ENCODE peak calls at places on chromosome 7, in seven cellular contexts. One of them, this sample, is unnamed.

GRCh38 chr7:91343420-91343819 is 79.2 kb downstream of the FZD1 start:
- DNase-seq in PC-3: no peak
- DNase-seq in cardiac muscle cell: no peak
- DNase-seq in spleen: no peak
- DNase-seq in HCT116: no peak
- DNase-seq in GM23248: no peak
- DNase-seq in heart left ventricle: no peak
- DNase-seq in this sample: peak; percentile 67

GRCh38 chr7:70660154-70660818 is 471.7 kb upstream of the GALNT17 start:
- DNase-seq in PC-3: no peak
- DNase-seq in heart left ventricle: no peak
- DNase-seq in spleen: peak; percentile 81
- DNase-seq in cardiac muscle cell: no peak
- DNase-seq in HCT116: no peak
- DNase-seq in GM23248: no peak
- DNase-seq in this sample: no peak

GRCh38 chr7:85897967-85898366 is 711.1 kb upstream of the SEMA3D start:
- DNase-seq in spleen: no peak
- DNase-seq in GM23248: no peak
- DNase-seq in heart left ventricle: no peak
- DNase-seq in HCT116: no peak
- DNase-seq in PC-3: no peak
- DNase-seq in cardiac muscle cell: peak; percentile 11
- DNase-seq in this sample: no peak

GRCh38 chr7:107210400-107210799 is 41.6 kb downstream of the HBP1 start:
- DNase-seq in heart left ventricle: no peak
- DNase-seq in GM23248: no peak
- DNase-seq in HCT116: no peak
- DNase-seq in spleen: no peak
- DNase-seq in cardiac muscle cell: no peak
- DNase-seq in PC-3: no peak
- DNase-seq in this sample: no peak

GRCh38 chr7:42203336-42203735 is 33.7 kb downstream of the GLI3 start:
- DNase-seq in GM23248: no peak
- DNase-seq in PC-3: no peak
- DNase-seq in spleen: no peak
- DNase-seq in HCT116: no peak
- DNase-seq in cardiac muscle cell: no peak
- DNase-seq in heart left ventricle: no peak
- DNase-seq in this sample: no peak

GRCh38 chr7:128122577-128123290 is 91.5 kb upstream of the LRRC4 start:
- DNase-seq in spleen: peak; percentile 67
- DNase-seq in PC-3: no peak
- DNase-seq in cardiac muscle cell: no peak
- DNase-seq in GM23248: no peak
- DNase-seq in heart left ventricle: no peak
- DNase-seq in HCT116: no peak
- DNase-seq in this sample: no peak

GRCh38 chr7:112370436-112370835 is 79.8 kb upstream of the IFRD1 start:
- DNase-seq in HCT116: no peak
- DNase-seq in GM23248: no peak
- DNase-seq in heart left ventricle: no peak
- DNase-seq in spleen: no peak
- DNase-seq in PC-3: no peak
- DNase-seq in cardiac muscle cell: no peak
- DNase-seq in this sample: no peak

GRCh38 chr7:76272872-76273271 is 29.6 kb upstream of the HSPB1 start:
- DNase-seq in PC-3: no peak
- DNase-seq in HCT116: no peak
- DNase-seq in cardiac muscle cell: no peak
- DNase-seq in spleen: no peak
- DNase-seq in GM23248: no peak
- DNase-seq in heart left ventricle: no peak
- DNase-seq in this sample: no peak

GRCh38 chr7:116169060-116169459 is 41.3 kb upstream of the TES start:
- DNase-seq in cardiac muscle cell: no peak
- DNase-seq in spleen: no peak
- DNase-seq in heart left ventricle: no peak
- DNase-seq in HCT116: no peak
- DNase-seq in GM23248: peak; percentile 74
- DNase-seq in PC-3: peak; percentile 66
- DNase-seq in this sample: no peak

GRCh38 chr7:140924019-140924820 is 509 bp downstream of the BRAF start:
- DNase-seq in spleen: no peak
- DNase-seq in GM23248: peak; percentile 80
- DNase-seq in HCT116: peak; percentile 32
- DNase-seq in heart left ventricle: peak; percentile 92
- DNase-seq in cardiac muscle cell: peak; percentile 82
- DNase-seq in PC-3: peak; percentile 35
- DNase-seq in this sample: peak; percentile 87

GRCh38 chr7:104906032-104906431 is 108.0 kb upstream of the KMT2E start:
- DNase-seq in spleen: no peak
- DNase-seq in cardiac muscle cell: no peak
- DNase-seq in HCT116: no peak
- DNase-seq in GM23248: no peak
- DNase-seq in PC-3: no peak
- DNase-seq in heart left ventricle: no peak
- DNase-seq in this sample: no peak

GRCh38 chr7:22858640-22859561 is 36.3 kb upstream of the TOMM7 start:
- DNase-seq in PC-3: peak; percentile 85
- DNase-seq in cardiac muscle cell: no peak
- DNase-seq in spleen: no peak
- DNase-seq in HCT116: peak; percentile 69
- DNase-seq in heart left ventricle: no peak
- DNase-seq in GM23248: peak; percentile 98
- DNase-seq in this sample: peak; percentile 65

GRCh38 chr7:73892003-73892975 is 31.3 kb downstream of the TMEM270 start:
- DNase-seq in HCT116: no peak
- DNase-seq in spleen: no peak
- DNase-seq in PC-3: peak; percentile 58
- DNase-seq in heart left ventricle: no peak
- DNase-seq in GM23248: peak; percentile 64
- DNase-seq in cardiac muscle cell: no peak
- DNase-seq in this sample: no peak

GRCh38 chr7:27172823-27173411 is 1.2 kb downstream of the HOXA10 start:
- DNase-seq in spleen: peak; percentile 76
- DNase-seq in PC-3: peak; percentile 87
- DNase-seq in heart left ventricle: peak; percentile 58
- DNase-seq in GM23248: peak; percentile 82
- DNase-seq in cardiac muscle cell: no peak
- DNase-seq in HCT116: no peak
- DNase-seq in this sample: no peak

GRCh38 chr7:151595702-151596340 is 76.1 kb upstream of the RHEB start:
- DNase-seq in heart left ventricle: no peak
- DNase-seq in HCT116: no peak
- DNase-seq in GM23248: no peak
- DNase-seq in PC-3: no peak
- DNase-seq in cardiac muscle cell: no peak
- DNase-seq in spleen: no peak
- DNase-seq in this sample: no peak

GRCh38 chr7:70027864-70028263 is 429.6 kb downstream of the AUTS2 start:
- DNase-seq in cardiac muscle cell: no peak
- DNase-seq in spleen: no peak
- DNase-seq in GM23248: no peak
- DNase-seq in PC-3: no peak
- DNase-seq in HCT116: no peak
- DNase-seq in heart left ventricle: no peak
- DNase-seq in this sample: no peak

GRCh38 chr7:1286946-1287628 is 54.4 kb downstream of the UNCX start:
- DNase-seq in spleen: peak; percentile 52
- DNase-seq in GM23248: no peak
- DNase-seq in PC-3: no peak
- DNase-seq in cardiac muscle cell: no peak
- DNase-seq in heart left ventricle: no peak
- DNase-seq in HCT116: no peak
- DNase-seq in this sample: no peak

GRCh38 chr7:144531181-144531580 is 127.7 kb upstream of the NOBOX start:
- DNase-seq in spleen: no peak
- DNase-seq in HCT116: no peak
- DNase-seq in PC-3: no peak
- DNase-seq in cardiac muscle cell: no peak
- DNase-seq in GM23248: no peak
- DNase-seq in heart left ventricle: no peak
- DNase-seq in this sample: no peak

GRCh38 chr7:46812047-46812672 is 769.8 kb downstream of the TNS3 start:
- DNase-seq in HCT116: no peak
- DNase-seq in PC-3: no peak
- DNase-seq in cardiac muscle cell: no peak
- DNase-seq in spleen: no peak
- DNase-seq in GM23248: peak; percentile 49
- DNase-seq in heart left ventricle: no peak
- DNase-seq in this sample: no peak

GRCh38 chr7:25860206-25860881 is 291.7 kb upstream of the NFE2L3 start:
- DNase-seq in heart left ventricle: no peak
- DNase-seq in HCT116: no peak
- DNase-seq in GM23248: no peak
- DNase-seq in spleen: no peak
- DNase-seq in cardiac muscle cell: no peak
- DNase-seq in PC-3: no peak
- DNase-seq in this sample: no peak

GRCh38 chr7:157278167-157278790 is 58.5 kb upstream of the DNAJB6 start:
- DNase-seq in heart left ventricle: no peak
- DNase-seq in GM23248: no peak
- DNase-seq in PC-3: no peak
- DNase-seq in cardiac muscle cell: no peak
- DNase-seq in HCT116: no peak
- DNase-seq in spleen: peak; percentile 78
- DNase-seq in this sample: no peak

GRCh38 chr7:157668221-157668883 is 331.5 kb downstream of the DNAJB6 start:
- DNase-seq in PC-3: no peak
- DNase-seq in HCT116: no peak
- DNase-seq in GM23248: no peak
- DNase-seq in spleen: peak; percentile 73
- DNase-seq in cardiac muscle cell: no peak
- DNase-seq in heart left ventricle: no peak
- DNase-seq in this sample: no peak

GRCh38 chr7:87140271-87140748 is 11.9 kb upstream of the DMTF1 start:
- DNase-seq in HCT116: no peak
- DNase-seq in spleen: no peak
- DNase-seq in GM23248: no peak
- DNase-seq in heart left ventricle: no peak
- DNase-seq in PC-3: no peak
- DNase-seq in cardiac muscle cell: no peak
- DNase-seq in this sample: no peak

GRCh38 chr7:98236366-98237185 is 15.5 kb downstream of the TECPR1 start:
- DNase-seq in PC-3: no peak
- DNase-seq in GM23248: no peak
- DNase-seq in cardiac muscle cell: no peak
- DNase-seq in spleen: no peak
- DNase-seq in heart left ventricle: no peak
- DNase-seq in HCT116: no peak
- DNase-seq in this sample: no peak
- H3K36me3 ChIP-seq in PC-3: no peaks in the 10 kb centered on the region
- H3K36me3 ChIP-seq in GM23248: no peaks in the 10 kb centered on the region
- H3K36me3 ChIP-seq in cardiac muscle cell: no peaks in the 10 kb centered on the region
- H3K36me3 ChIP-seq in spleen: peaks cover 95% of the 10 kb centered on the region
- H3K36me3 ChIP-seq in heart left ventricle: peaks cover 8% of the 10 kb centered on the region
- H3K36me3 ChIP-seq in HCT116: no peaks in the 10 kb centered on the region
- H3K36me3 ChIP-seq in this sample: no peaks in the 10 kb centered on the region

GRCh38 chr7:94345907-94346306 is 48.8 kb upstream of the COL1A2 start:
- DNase-seq in HCT116: no peak
- DNase-seq in GM23248: no peak
- DNase-seq in cardiac muscle cell: no peak
- DNase-seq in spleen: no peak
- DNase-seq in PC-3: no peak
- DNase-seq in heart left ventricle: no peak
- DNase-seq in this sample: no peak
- H3K4me1 ChIP-seq in HCT116: peaks cover 4% of the 10 kb centered on the region
- H3K4me1 ChIP-seq in GM23248: peaks cover 66% of the 10 kb centered on the region
- H3K4me1 ChIP-seq in cardiac muscle cell: no peaks in the 10 kb centered on the region
- H3K4me1 ChIP-seq in spleen: no peaks in the 10 kb centered on the region
- H3K4me1 ChIP-seq in PC-3: peaks cover 4% of the 10 kb centered on the region
- H3K4me1 ChIP-seq in heart left ventricle: no peaks in the 10 kb centered on the region
- H3K4me1 ChIP-seq in this sample: no peaks in the 10 kb centered on the region

GRCh38 chr7:98745722-98746318 is 124.0 kb downstream of the TMEM130 start:
- DNase-seq in GM23248: peak; percentile 72
- DNase-seq in heart left ventricle: peak; percentile 79
- DNase-seq in PC-3: peak; percentile 81
- DNase-seq in cardiac muscle cell: peak; percentile 87
- DNase-seq in spleen: peak; percentile 91
- DNase-seq in HCT116: peak; percentile 57
- DNase-seq in this sample: peak; percentile 91

GRCh38 chr7:98735801-98736200 is 118.7 kb downstream of the NPTX2 start:
- DNase-seq in heart left ventricle: no peak
- DNase-seq in cardiac muscle cell: no peak
- DNase-seq in PC-3: no peak
- DNase-seq in HCT116: no peak
- DNase-seq in spleen: peak; percentile 44
- DNase-seq in GM23248: no peak
- DNase-seq in this sample: no peak

GRCh38 chr7:98737176-98737575 is 120.1 kb downstream of the NPTX2 start:
- DNase-seq in HCT116: no peak
- DNase-seq in cardiac muscle cell: no peak
- DNase-seq in heart left ventricle: no peak
- DNase-seq in GM23248: no peak
- DNase-seq in PC-3: no peak
- DNase-seq in spleen: peak; percentile 27
- DNase-seq in this sample: peak; percentile 12

GRCh38 chr7:98740643-98741042 is 123.6 kb downstream of the NPTX2 start:
- DNase-seq in HCT116: no peak
- DNase-seq in spleen: no peak
- DNase-seq in GM23248: no peak
- DNase-seq in PC-3: no peak
- DNase-seq in heart left ventricle: no peak
- DNase-seq in cardiac muscle cell: no peak
- DNase-seq in this sample: no peak
- H3K27me3 ChIP-seq in HCT116: no peaks in the 10 kb centered on the region
- H3K27me3 ChIP-seq in spleen: no peaks in the 10 kb centered on the region
- H3K27me3 ChIP-seq in GM23248: peaks cover 12% of the 10 kb centered on the region
- H3K27me3 ChIP-seq in PC-3: no peaks in the 10 kb centered on the region
- H3K27me3 ChIP-seq in heart left ventricle: peaks cover 5% of the 10 kb centered on the region
- H3K27me3 ChIP-seq in cardiac muscle cell: no peaks in the 10 kb centered on the region
- H3K27me3 ChIP-seq in this sample: no peaks in the 10 kb centered on the region

GRCh38 chr7:98933321-98933720 is 55.0 kb downstream of the TRRAP start:
- DNase-seq in GM23248: no peak
- DNase-seq in spleen: no peak
- DNase-seq in cardiac muscle cell: no peak
- DNase-seq in heart left ventricle: no peak
- DNase-seq in PC-3: no peak
- DNase-seq in HCT116: no peak
- DNase-seq in this sample: no peak

GRCh38 chr7:98934267-98934666 is 55.9 kb downstream of the TRRAP start:
- DNase-seq in GM23248: no peak
- DNase-seq in HCT116: no peak
- DNase-seq in spleen: no peak
- DNase-seq in cardiac muscle cell: no peak
- DNase-seq in heart left ventricle: no peak
- DNase-seq in PC-3: no peak
- DNase-seq in this sample: no peak

GRCh38 chr7:98930921-98931320 is 52.6 kb downstream of the TRRAP start:
- DNase-seq in spleen: no peak
- DNase-seq in heart left ventricle: no peak
- DNase-seq in PC-3: no peak
- DNase-seq in GM23248: peak; percentile 9
- DNase-seq in HCT116: no peak
- DNase-seq in cardiac muscle cell: no peak
- DNase-seq in this sample: no peak

GRCh38 chr7:98930464-98930863 is 52.1 kb downstream of the TRRAP start:
- DNase-seq in PC-3: no peak
- DNase-seq in spleen: no peak
- DNase-seq in cardiac muscle cell: no peak
- DNase-seq in HCT116: no peak
- DNase-seq in heart left ventricle: no peak
- DNase-seq in GM23248: no peak
- DNase-seq in this sample: no peak

GRCh38 chr7:98935811-98936210 is 57.5 kb downstream of the TRRAP start:
- DNase-seq in PC-3: no peak
- DNase-seq in heart left ventricle: no peak
- DNase-seq in cardiac muscle cell: no peak
- DNase-seq in HCT116: no peak
- DNase-seq in spleen: no peak
- DNase-seq in GM23248: peak; percentile 42
- DNase-seq in this sample: no peak
- H3K36me3 ChIP-seq in PC-3: peaks cover 50% of the 10 kb centered on the region
- H3K36me3 ChIP-seq in heart left ventricle: peaks cover 55% of the 10 kb centered on the region
- H3K36me3 ChIP-seq in cardiac muscle cell: peaks cover 82% of the 10 kb centered on the region
- H3K36me3 ChIP-seq in HCT116: peaks cover 82% of the 10 kb centered on the region
- H3K36me3 ChIP-seq in spleen: peaks cover 100% of the 10 kb centered on the region
- H3K36me3 ChIP-seq in GM23248: peaks cover 75% of the 10 kb centered on the region
- H3K36me3 ChIP-seq in this sample: peaks cover 51% of the 10 kb centered on the region